ENCODE peak calls at places on chromosomes 1 and 21, in six cellular contexts. H is left ventricle myocardium inferior, Z is neural crest cell, O is cardiac muscle cell, A is foreskin fibroblast, C is GM23338. P is an unnamed sample.

GRCh38 chr1:20485527-20486456 is at the start of gene CAMK2N1:
- DNase-seq in H (peak), Z (peak), O (peak), A (peak), C (peak), P (peak)

GRCh38 chr21:27590271-27590670 is 623.4 kb upstream of the ADAMTS5 start:
- DNase-seq in H (peak), Z (no peak), O (no peak), A (peak), C (peak), P (no peak)

GRCh38 chr1:222711319-222712252 is 705 bp downstream of the AIDA start:
- DNase-seq in H (peak), Z (peak), O (peak), A (peak), C (peak), P (peak)

GRCh38 chr1:56137829-56138505 is 441.4 kb downstream of the PLPP3 start:
- DNase-seq in H (no peak), Z (no peak), O (no peak), A (no peak), C (no peak), P (no peak)

GRCh38 chr1:77126309-77126708 is 92.9 kb downstream of the PIGK start:
- DNase-seq in H (no peak), Z (peak), O (peak), A (peak), C (peak), P (peak)

GRCh38 chr1:84780000-84780716 is 89.9 kb upstream of the SSX2IP start:
- DNase-seq in H (no peak), Z (no peak), O (no peak), A (peak), C (no peak), P (peak)

GRCh38 chr1:214220891-214221290 is 60.1 kb upstream of the SMYD2 start:
- DNase-seq in H (no peak), Z (no peak), O (no peak), A (no peak), C (no peak), P (no peak)

GRCh38 chr1:231792634-231793033 is 166.0 kb downstream of the DISC1 start:
- DNase-seq in H (no peak), Z (no peak), O (peak), A (no peak), C (no peak), P (no peak)

GRCh38 chr1:234758851-234759250 is 148.9 kb upstream of the IRF2BP2 start:
- DNase-seq in H (no peak), Z (no peak), O (no peak), A (no peak), C (no peak), P (no peak)

GRCh38 chr1:163697137-163697536 is 375.4 kb downstream of the NUF2 start:
- DNase-seq in H (no peak), Z (no peak), O (no peak), A (peak), C (no peak), P (no peak)

GRCh38 chr21:32413697-32414578 is 1.4 kb downstream of the EVA1C start:
- DNase-seq in H (no peak), Z (no peak), O (no peak), A (peak), C (no peak), P (peak)

GRCh38 chr21:32412162-32412997 is at the start of gene EVA1C:
- DNase-seq in H (peak), Z (no peak), O (peak), A (peak), C (peak), P (peak)

GRCh38 chr21:32411366-32412161 is 942 bp upstream of the EVA1C start:
- DNase-seq in H (peak), Z (no peak), O (peak), A (peak), C (peak), P (peak)

GRCh38 chr21:32414579-32415358 is 2.3 kb downstream of the EVA1C start:
- DNase-seq in H (no peak), Z (no peak), O (no peak), A (peak), C (no peak), P (peak)

GRCh38 chr21:32412998-32413504 is 545 bp downstream of the EVA1C start:
- DNase-seq in H (peak), Z (no peak), O (no peak), A (no peak), C (peak), P (no peak)
- TF ChIP-seq CTCF in H (no peak), Z (no peak), O (no peak), A (peak), C (peak), P (no peak)

DNA sequence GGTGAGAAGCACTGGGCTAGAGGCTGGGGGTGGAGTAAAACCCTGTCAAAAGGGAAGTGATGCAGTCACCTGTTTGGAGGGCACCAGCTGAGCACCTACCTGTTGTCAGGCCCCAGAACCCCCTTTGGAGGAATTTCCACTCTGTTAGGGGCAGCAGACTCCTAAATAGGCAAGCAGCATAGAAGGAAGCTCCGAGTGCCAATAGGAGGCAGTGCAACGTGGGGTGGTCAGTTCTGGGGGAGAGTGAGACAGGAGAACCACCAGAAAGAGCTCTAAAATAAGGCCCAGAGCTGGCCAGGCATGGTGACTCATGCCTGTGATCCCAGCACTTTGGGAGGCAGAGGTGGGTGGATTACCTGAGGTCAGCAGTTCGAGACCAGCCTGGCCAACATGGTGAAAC is 203.7 kb upstream of the ZC3H12A start:
- DNase-seq in H (no peak), Z (no peak), O (no peak), A (no peak), C (no peak), P (no peak)
- TF ChIP-seq CTCF in H (no peak), Z (no peak), O (no peak), A (no peak), C (peak), P (no peak)

DNA sequence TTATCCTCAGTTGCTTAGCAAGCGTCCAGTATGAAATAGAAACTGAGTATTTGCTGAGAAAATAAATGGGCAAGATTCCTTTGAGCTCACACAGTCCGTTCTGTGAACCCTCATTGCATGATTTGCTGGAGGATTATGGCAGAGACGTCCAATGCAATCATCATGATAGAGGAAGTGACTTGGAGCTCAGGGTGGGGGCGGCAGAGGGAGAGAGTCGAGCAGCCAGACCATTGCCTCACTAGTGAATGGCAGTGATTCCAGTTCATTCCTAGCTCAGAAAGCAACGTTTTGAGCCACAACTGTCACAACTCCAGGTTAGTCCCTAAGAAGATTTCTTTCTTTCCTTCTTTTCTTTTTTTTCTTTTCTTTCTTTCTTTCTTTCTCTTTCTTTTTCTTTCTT is 27.5 kb upstream of the COL9A2 start:
- DNase-seq in H (peak), Z (no peak), O (no peak), A (peak), C (peak), P (peak)
- TF ChIP-seq CTCF in H (no peak), Z (no peak), O (peak), A (no peak), C (peak), P (no peak)

GRCh38 chr1:188941986-188942385 is 1535.7 kb downstream of the BRINP3 start:
- DNase-seq in H (no peak), Z (no peak), O (no peak), A (no peak), C (peak), P (no peak)

GRCh38 chr1:188937965-188938551 is 1539.6 kb downstream of the BRINP3 start:
- DNase-seq in H (no peak), Z (no peak), O (peak), A (no peak), C (peak), P (no peak)
- TF ChIP-seq CTCF in H (no peak), Z (peak), O (peak), A (no peak), C (peak), P (peak)

GRCh38 chr1:63189677-63190076 is 132.7 kb upstream of the FOXD3 start:
- DNase-seq in H (no peak), Z (no peak), O (no peak), A (no peak), C (peak), P (no peak)
- TF ChIP-seq CTCF in H (no peak), Z (peak), O (no peak), A (no peak), C (peak), P (peak)

GRCh38 chr21:37548521-37548981 is 182.0 kb downstream of the DYRK1A start:
- DNase-seq in H (no peak), Z (no peak), O (no peak), A (no peak), C (no peak), P (no peak)

GRCh38 chr21:37542512-37542911 is 175.9 kb downstream of the DYRK1A start:
- DNase-seq in H (no peak), Z (no peak), O (no peak), A (no peak), C (no peak), P (no peak)

GRCh38 chr21:37547615-37547975 is 181.0 kb downstream of the DYRK1A start:
- DNase-seq in H (no peak), Z (no peak), O (no peak), A (no peak), C (no peak), P (no peak)

GRCh38 chr21:37546949-37547614 is 180.5 kb downstream of the DYRK1A start:
- DNase-seq in H (no peak), Z (no peak), O (no peak), A (peak), C (no peak), P (no peak)

GRCh38 chr21:37546299-37546908 is 179.8 kb downstream of the DYRK1A start:
- DNase-seq in H (no peak), Z (no peak), O (no peak), A (no peak), C (no peak), P (no peak)
- TF ChIP-seq CTCF in H (no peak), Z (no peak), O (no peak), A (no peak), C (peak), P (no peak)

GRCh38 chr1:14111121-14111520 is 411.1 kb downstream of the PRDM2 start:
- DNase-seq in H (no peak), Z (no peak), O (no peak), A (no peak), C (peak), P (no peak)

GRCh38 chr1:14113271-14113670 is 413.3 kb downstream of the PRDM2 start:
- DNase-seq in H (no peak), Z (no peak), O (no peak), A (no peak), C (no peak), P (no peak)

GRCh38 chr1:14112613-14113012 is 412.6 kb downstream of the PRDM2 start:
- DNase-seq in H (no peak), Z (no peak), O (no peak), A (no peak), C (no peak), P (no peak)

GRCh38 chr1:14115976-14116375 is 416.0 kb downstream of the PRDM2 start:
- DNase-seq in H (no peak), Z (no peak), O (no peak), A (no peak), C (no peak), P (no peak)

GRCh38 chr1:14113841-14114567 is 414.0 kb downstream of the PRDM2 start:
- DNase-seq in H (peak), Z (peak), O (peak), A (no peak), C (peak), P (peak)
- TF ChIP-seq CTCF in H (peak), Z (peak), O (peak), A (peak), C (peak), P (peak)

P was measured in mammary epithelial cell.